ENCODE peak calls at places on chromosomes 7 and 10, in four cellular contexts. X, T, Q and B are unnamed samples.

GRCh38 chr10:29142516-29143314 is 146.2 kb upstream of the LYZL1 start:
- DNase-seq in X (no peak), T (no peak), Q (peak), B (peak)

GRCh38 chr10:106577266-106577665 is 587.2 kb downstream of the SORCS1 start:
- DNase-seq in X (no peak), T (no peak), Q (no peak), B (peak)

GRCh38 chr10:116845823-116846222 is 3.5 kb upstream of the ENO4 start:
- DNase-seq in X (no peak), T (no peak), Q (no peak), B (no peak)

GRCh38 chr10:61835069-61835908 is 66.2 kb upstream of the ARID5B start:
- DNase-seq in T (peak), X (peak), Q (peak), B (no peak)

GRCh38 chr10:63760708-63761047 is 239.5 kb downstream of the REEP3 start:
- DNase-seq in Q (no peak), X (no peak), T (no peak), B (no peak)

GRCh38 chr7:87420173-87420572 is 55.3 kb downstream of the ABCB4 start:
- DNase-seq in X (no peak), Q (peak), T (no peak), B (no peak)

GRCh38 chr10:126420571-126421275 is 32.4 kb upstream of the ADAM12 start:
- DNase-seq in T (no peak), X (no peak), Q (no peak), B (no peak)

GRCh38 chr10:91090761-91091529 is 129.5 kb upstream of the PCGF5 start:
- DNase-seq in T (no peak), X (peak), Q (no peak), B (no peak)

GRCh38 chr10:119659951-119660350 is 8.8 kb downstream of the BAG3 start:
- DNase-seq in T (no peak), X (peak), Q (no peak), B (no peak)

GRCh38 chr10:78852447-78852846 is 216.3 kb upstream of the ZMIZ1 start:
- DNase-seq in T (no peak), Q (no peak), X (no peak), B (no peak)

GRCh38 chr10:78853864-78854263 is 214.9 kb upstream of the ZMIZ1 start:
- DNase-seq in T (no peak), Q (no peak), X (peak), B (no peak)

GRCh38 chr10:78850611-78851010 is 218.2 kb upstream of the ZMIZ1 start:
- DNase-seq in X (no peak), T (no peak), Q (no peak), B (no peak)

GRCh38 chr10:78851652-78852051 is 217.1 kb upstream of the ZMIZ1 start:
- DNase-seq in X (no peak), Q (no peak), T (no peak), B (no peak)

DNA sequence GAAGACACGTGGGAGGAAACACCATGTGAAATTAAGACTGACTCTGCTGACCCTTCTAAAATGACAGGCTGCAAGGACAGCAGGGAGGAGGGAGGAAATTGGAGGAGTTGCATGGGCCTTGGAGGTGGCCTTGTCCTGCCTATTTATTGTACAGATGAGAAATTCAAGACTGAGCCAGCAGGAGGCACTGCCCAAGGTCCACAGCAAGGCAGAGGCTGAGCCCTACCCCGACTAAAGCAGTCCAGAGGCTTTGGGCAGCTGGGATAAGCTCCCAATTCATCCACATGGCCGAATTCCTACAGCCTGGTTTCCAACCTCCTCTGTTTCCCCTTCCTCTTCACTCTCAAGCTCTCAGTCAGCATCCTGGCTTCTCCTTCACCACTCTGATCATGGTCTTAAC is 215.9 kb upstream of the ZMIZ1 start:
- DNase-seq in T (no peak), Q (peak), X (no peak), B (peak)
- TF ChIP-seq TCF7 in T (no peak), Q (no peak), X (no peak), B (no peak)

DNA sequence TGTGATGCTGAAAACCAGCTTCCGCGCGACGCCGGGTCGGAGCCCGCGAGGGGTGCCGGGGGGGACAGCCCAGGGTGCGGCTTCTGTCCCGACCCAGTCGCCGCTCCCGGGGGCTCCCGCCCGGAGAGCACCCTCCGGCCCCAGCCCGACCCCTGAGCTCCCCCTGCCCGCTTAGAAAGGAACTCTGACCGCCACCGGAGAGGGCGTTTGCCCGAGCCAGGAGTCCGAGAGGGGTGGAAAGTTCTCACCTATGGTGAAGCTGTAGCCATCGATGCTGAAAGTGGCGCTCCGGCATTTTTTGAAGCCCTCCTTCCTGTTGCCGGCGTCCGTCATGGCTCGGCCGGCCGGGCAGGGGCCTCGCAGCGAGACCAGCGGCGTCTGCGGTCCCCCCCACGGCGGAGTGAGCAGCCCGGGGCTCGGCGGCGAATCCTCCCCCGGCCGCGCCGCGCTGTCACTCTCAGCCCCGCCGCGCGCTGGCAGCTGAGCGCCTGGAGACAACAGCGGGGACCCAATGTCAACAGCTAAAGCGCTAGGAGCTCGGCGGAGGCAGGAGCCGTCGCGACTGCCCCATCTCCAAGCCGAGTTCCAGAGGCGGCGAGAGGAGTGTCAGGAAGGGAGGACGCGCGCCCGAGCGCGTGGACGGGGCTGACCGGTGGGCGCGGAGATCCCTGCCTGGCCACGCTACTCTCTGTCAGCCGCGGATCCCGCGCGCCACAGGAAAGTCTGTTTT is 191.6 kb downstream of the LSM5 start:
- DNase-seq in T (no peak), X (no peak), Q (no peak), B (peak)
- TF ChIP-seq CTCF in T (no peak), X (no peak), Q (no peak), B (no peak)

GRCh38 chr7:140263277-140263676 is 86.5 kb upstream of the KDM7A start:
- DNase-seq in Q (no peak), T (no peak), X (no peak), B (no peak)
- TF ChIP-seq TCF7 in Q (no peak), T (no peak), X (no peak), B (no peak)

GRCh38 chr7:273327-273726 is 16.6 kb upstream of the FOXL3 start:
- DNase-seq in T (no peak), Q (no peak), X (no peak), B (no peak)

GRCh38 chr7:277228-277627 is 12.7 kb upstream of the FOXL3 start:
- DNase-seq in T (no peak), Q (no peak), X (no peak), B (no peak)

GRCh38 chr7:274262-274661 is 15.7 kb upstream of the FOXL3 start:
- DNase-seq in T (no peak), X (no peak), Q (no peak), B (no peak)

GRCh38 chr7:278081-278480 is 11.9 kb upstream of the FOXL3 start:
- DNase-seq in T (no peak), X (no peak), Q (no peak), B (no peak)

GRCh38 chr7:276230-276835 is 13.6 kb upstream of the FOXL3 start:
- DNase-seq in X (no peak), T (no peak), Q (no peak), B (no peak)
- TF ChIP-seq CTCF in X (no peak), T (no peak), Q (no peak), B (no peak)

GRCh38 chr10:88076027-88076880 is 212.8 kb downstream of the PTEN start:
- DNase-seq in X (no peak), Q (no peak), T (no peak), B (no peak)
- TF ChIP-seq TCF7 in X (no peak), Q (no peak), T (no peak), B (no peak)

DNA sequence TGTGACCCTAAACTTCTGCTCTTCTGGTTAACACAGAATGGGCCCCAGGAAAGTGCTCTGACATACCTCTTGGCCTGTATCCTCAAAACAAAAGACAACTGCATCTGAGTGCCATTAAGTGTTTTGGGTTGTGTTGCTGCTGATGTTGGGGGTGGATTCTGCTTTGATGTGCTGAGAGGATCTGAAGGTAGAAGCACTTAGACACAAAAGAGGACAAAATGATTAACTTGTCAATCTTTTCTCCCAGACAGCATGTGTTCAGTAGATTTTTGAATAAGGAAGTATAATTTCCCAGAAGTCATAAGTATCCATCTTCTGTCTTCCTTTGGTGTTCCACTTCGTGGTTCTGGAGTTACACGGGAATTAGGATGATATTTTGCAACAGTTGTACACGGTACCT is 16.1 kb upstream of the TMEM178B start:
- DNase-seq in X (no peak), Q (no peak), T (no peak), B (no peak)
- TF ChIP-seq CTCF in X (no peak), Q (no peak), T (no peak), B (no peak)

DNA sequence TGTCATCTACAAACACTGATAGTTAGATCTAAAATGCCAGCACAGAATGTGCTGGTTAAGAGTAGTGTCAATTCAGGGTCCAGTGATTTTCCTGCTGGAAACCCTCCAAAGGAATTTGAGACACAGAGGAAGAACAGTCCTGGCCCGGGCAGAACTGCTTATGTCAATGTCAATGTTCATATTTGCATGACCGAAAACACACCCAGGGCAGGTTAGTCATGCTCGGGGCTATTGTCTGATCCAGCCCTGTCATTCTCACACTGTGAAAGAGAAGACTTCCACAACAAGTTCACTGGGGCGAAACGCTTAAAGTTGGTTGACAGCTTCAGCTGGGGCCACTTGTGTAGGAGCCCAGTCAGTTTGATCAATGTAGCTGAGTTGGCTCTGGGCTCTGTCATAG is 139.3 kb downstream of the C1GALT1 start:
- DNase-seq in X (peak), T (peak), Q (no peak), B (no peak)
- TF ChIP-seq TCF7 in X (no peak), T (no peak), Q (no peak), B (no peak)

DNA sequence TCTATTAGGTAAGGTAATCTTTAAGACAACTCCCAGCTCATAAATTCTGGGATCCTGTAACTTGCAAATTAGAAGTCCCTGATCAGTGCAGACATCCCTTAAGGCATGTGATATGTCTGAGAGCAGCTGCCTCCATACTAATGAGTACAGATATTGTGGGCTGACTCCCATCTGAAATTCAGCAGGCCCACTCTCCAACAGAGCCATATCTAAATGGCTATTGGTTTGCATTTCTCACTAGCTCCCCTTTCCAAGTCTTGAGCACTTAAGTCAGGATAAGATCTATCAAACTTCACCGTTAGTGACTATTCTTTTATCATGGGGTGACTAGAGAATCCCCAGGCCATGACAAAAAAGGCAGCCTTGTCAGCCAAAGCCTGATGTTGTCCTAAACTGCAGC is 785.4 kb downstream of the IPMK start:
- DNase-seq in T (no peak), X (no peak), Q (no peak), B (no peak)
- TF ChIP-seq CTCF in T (no peak), X (no peak), Q (no peak), B (no peak)

GRCh38 chr7:117950601-117951278 is 77.5 kb upstream of the CTTNBP2 start:
- DNase-seq in T (no peak), X (no peak), Q (no peak), B (no peak)
- TF ChIP-seq TCF7 in T (no peak), X (no peak), Q (no peak), B (no peak)